ENCODE peak calls at places on chromosomes 2 and 18, in seven cellular contexts. I, J, E, G, B, U and Y are unnamed samples. For H3K9me3, the result is how much of the 10 kb centered on the place peaks cover.

GRCh38 chr2:85246348-85246747 is 81.4 kb downstream of the TGOLN2 start:
- DNase-seq in I (no peak), J (no peak), E (no peak), G (no peak), B (no peak), U (no peak), Y (no peak)

GRCh38 chr2:234329202-234329930 is 167.5 kb downstream of the ARL4C start:
- DNase-seq in I (peak), J (no peak), E (no peak), G (no peak), B (peak), U (no peak), Y (no peak)

GRCh38 chr2:85811173-85811849 is 57.5 kb downstream of the ATOH8 start:
- DNase-seq in I (no peak), J (peak), E (peak), G (no peak), B (peak), U (peak), Y (peak)

GRCh38 chr2:146652311-146652710 is 1192.5 kb upstream of the ACVR2A start:
- DNase-seq in I (peak), J (no peak), E (no peak), G (no peak), B (peak), U (no peak), Y (peak)

GRCh38 chr2:42935692-42936631 is 143.6 kb upstream of the HAAO start:
- DNase-seq in I (no peak), J (no peak), E (no peak), G (no peak), B (no peak), U (peak), Y (no peak)

GRCh38 chr18:61597321-61597720 is 264.1 kb downstream of the CDH20 start:
- DNase-seq in I (no peak), J (no peak), E (no peak), G (no peak), B (no peak), U (no peak), Y (no peak)

GRCh38 chr18:34866739-34867138 is 156.6 kb downstream of the DTNA start:
- DNase-seq in I (no peak), J (no peak), E (peak), G (no peak), B (no peak), U (peak), Y (no peak)

GRCh38 chr2:30233142-30233961 is 2.0 kb downstream of the LBH start:
- DNase-seq in I (no peak), J (no peak), E (no peak), G (no peak), B (no peak), U (peak), Y (no peak)

GRCh38 chr2:191917967-191918651 is 71.2 kb upstream of the CAVIN2 start:
- DNase-seq in I (no peak), J (peak), E (peak), G (no peak), B (no peak), U (no peak), Y (peak)

GRCh38 chr2:71154798-71155197 is 24.4 kb downstream of the MPHOSPH10 start:
- DNase-seq in I (peak), J (no peak), E (no peak), G (no peak), B (no peak), U (peak), Y (no peak)

GRCh38 chr2:204282525-204282924 is 262.8 kb upstream of the PARD3B start:
- DNase-seq in I (peak), J (no peak), E (no peak), G (no peak), B (peak), U (no peak), Y (no peak)

GRCh38 chr2:120863661-120864320 is 128.1 kb downstream of the GLI2 start:
- DNase-seq in I (peak), J (no peak), E (peak), G (no peak), B (peak), U (peak), Y (peak)

GRCh38 chr18:59015531-59016152 is 124.0 kb upstream of the SEC11C start:
- DNase-seq in I (no peak), J (no peak), E (no peak), G (no peak), B (no peak), U (no peak), Y (no peak)

GRCh38 chr18:35178260-35178659 is 62.6 kb upstream of the ZNF397 start:
- DNase-seq in I (peak), J (no peak), E (peak), G (no peak), B (peak), U (no peak), Y (peak)

GRCh38 chr18:21741511-21742322 is 1.1 kb downstream of the MIB1 start:
- DNase-seq in I (peak), J (peak), E (no peak), G (no peak), B (no peak), U (no peak), Y (peak)

GRCh38 chr2:179332903-179333302 is 68.3 kb upstream of the SESTD1 start:
- DNase-seq in I (peak), J (no peak), E (peak), G (no peak), B (peak), U (peak), Y (no peak)

GRCh38 chr2:932320-933221 is 18.1 kb upstream of the SNTG2 start:
- DNase-seq in I (no peak), J (no peak), E (no peak), G (no peak), B (no peak), U (no peak), Y (no peak)

GRCh38 chr2:98134138-98134537 is 47.2 kb downstream of the VWA3B start:
- DNase-seq in I (no peak), J (peak), E (peak), G (no peak), B (peak), U (no peak), Y (no peak)

GRCh38 chr2:12965540-12966269 is 249.0 kb downstream of the TRIB2 start:
- DNase-seq in I (peak), J (no peak), E (peak), G (peak), B (peak), U (no peak), Y (no peak)

GRCh38 chr18:13267517-13267916 is 49.0 kb downstream of the LDLRAD4 start:
- DNase-seq in I (no peak), J (no peak), E (no peak), G (no peak), B (no peak), U (no peak), Y (no peak)

GRCh38 chr2:142796161-142796560 is 81.3 kb upstream of the KYNU start:
- DNase-seq in I (no peak), J (no peak), E (peak), G (no peak), B (no peak), U (no peak), Y (no peak)

GRCh38 chr2:234290671-234291070 is 206.2 kb downstream of the ARL4C start:
- DNase-seq in I (no peak), J (no peak), E (no peak), G (no peak), B (no peak), U (no peak), Y (no peak)

GRCh38 chr2:233124449-233125080 is 64.4 kb downstream of the INPP5D start:
- DNase-seq in I (no peak), J (no peak), E (no peak), G (no peak), B (no peak), U (no peak), Y (no peak)

GRCh38 chr2:56184500-56184996 is 758 bp downstream of the CCDC85A start:
- DNase-seq in I (peak), J (no peak), E (peak), G (no peak), B (peak), U (no peak), Y (peak)

GRCh38 chr2:98308532-98308931 is 37.7 kb upstream of the CNGA3 start:
- DNase-seq in I (no peak), J (no peak), E (no peak), G (no peak), B (no peak), U (no peak), Y (no peak)

GRCh38 chr18:3345452-3345851 is 83.5 kb downstream of the MYL12B start:
- DNase-seq in I (peak), J (no peak), E (peak), G (no peak), B (no peak), U (no peak), Y (no peak)

GRCh38 chr2:16321256-16321655 is 344.4 kb downstream of the CYRIA start:
- DNase-seq in I (no peak), J (no peak), E (no peak), G (no peak), B (no peak), U (no peak), Y (no peak)

GRCh38 chr2:72153924-72154323 is 6.3 kb upstream of the CYP26B1 start:
- DNase-seq in I (no peak), J (no peak), E (no peak), G (no peak), B (no peak), U (peak), Y (no peak)

GRCh38 chr2:135985826-135986393 is 484 bp upstream of the DARS1 start:
- DNase-seq in I (no peak), J (no peak), E (no peak), G (no peak), B (no peak), U (no peak), Y (no peak)

GRCh38 chr18:30945769-30946168 is 96.8 kb downstream of the DSC3 start:
- DNase-seq in I (peak), J (no peak), E (no peak), G (no peak), B (no peak), U (no peak), Y (no peak)

GRCh38 chr2:138356178-138356577 is 145.4 kb upstream of the SPOPL start:
- DNase-seq in I (peak), J (no peak), E (peak), G (no peak), B (peak), U (no peak), Y (no peak)

GRCh38 chr2:46954951-46955571 is 39.5 kb upstream of the MCFD2 start:
- DNase-seq in I (peak), J (peak), E (peak), G (peak), B (peak), U (peak), Y (peak)

GRCh38 chr2:45993476-45993991 is 303.7 kb upstream of the EPAS1 start:
- DNase-seq in I (peak), J (peak), E (peak), G (peak), B (peak), U (peak), Y (peak)

GRCh38 chr2:191486584-191487320 is 191.2 kb upstream of the NABP1 start:
- DNase-seq in I (peak), J (no peak), E (peak), G (peak), B (peak), U (peak), Y (peak)

GRCh38 chr2:241894056-241894641 is 24.6 kb downstream of the RTP5 start:
- DNase-seq in I (peak), J (no peak), E (no peak), G (no peak), B (no peak), U (peak), Y (no peak)

GRCh38 chr2:230847883-230848388 is 16.8 kb upstream of the ITM2C start:
- DNase-seq in I (peak), J (peak), E (peak), G (peak), B (peak), U (peak), Y (peak)

GRCh38 chr2:102499558-102499957 is 26.5 kb downstream of the SLC9A4 start:
- DNase-seq in I (no peak), J (no peak), E (no peak), G (no peak), B (no peak), U (no peak), Y (no peak)

GRCh38 chr2:102505290-102505689 is 32.3 kb downstream of the SLC9A4 start:
- DNase-seq in I (peak), J (no peak), E (no peak), G (no peak), B (no peak), U (no peak), Y (no peak)

GRCh38 chr2:102504833-102505232 is 31.8 kb downstream of the SLC9A4 start:
- DNase-seq in I (no peak), J (no peak), E (no peak), G (no peak), B (no peak), U (no peak), Y (no peak)

GRCh38 chr2:102498414-102498813 is 25.4 kb downstream of the SLC9A4 start:
- DNase-seq in I (no peak), J (no peak), E (no peak), G (no peak), B (no peak), U (no peak), Y (no peak)

GRCh38 chr2:102502576-102502975 is 29.6 kb downstream of the SLC9A4 start:
- DNase-seq in I (no peak), J (no peak), E (no peak), G (no peak), B (no peak), U (no peak), Y (no peak)
- H3K9me3 ChIP-seq in I (under half), J (under half), E (under half), G (under half), B (under half), U (under half), Y (under half)

DNA sequence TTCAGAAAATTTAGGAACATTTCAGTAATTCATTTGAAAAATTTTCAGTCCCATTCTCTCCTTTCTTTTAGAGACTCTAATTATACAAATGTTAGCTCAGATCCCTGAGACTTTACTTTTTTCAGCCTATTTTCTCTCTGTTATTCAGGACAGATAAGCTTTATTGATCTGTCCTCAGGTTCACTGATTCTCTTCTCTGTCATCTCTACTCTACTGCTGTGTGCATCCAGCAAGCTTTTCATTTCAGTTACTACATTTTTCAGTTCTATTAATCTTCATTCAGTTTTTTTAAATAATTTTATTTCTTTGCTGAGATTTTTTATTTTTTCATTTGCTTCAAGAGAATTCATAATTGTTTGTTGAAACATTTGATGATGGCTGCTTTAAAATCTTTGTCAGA is 22.1 kb upstream of the PIK3C3 start:
- DNase-seq in I (no peak), J (no peak), E (no peak), G (no peak), B (no peak), U (no peak), Y (no peak)
- H3K9me3 ChIP-seq in I (under half), J (under half), E (under half), G (under half), B (under half), U (under half), Y (under half)

GRCh38 chr18:44393406-44393805 is 287.3 kb upstream of the SETBP1 start:
- DNase-seq in I (no peak), J (no peak), E (no peak), G (no peak), B (no peak), U (no peak), Y (no peak)
- H3K9me3 ChIP-seq in I (under half), J (under half), E (under half), G (under half), B (under half), U (under half), Y (under half)

DNA sequence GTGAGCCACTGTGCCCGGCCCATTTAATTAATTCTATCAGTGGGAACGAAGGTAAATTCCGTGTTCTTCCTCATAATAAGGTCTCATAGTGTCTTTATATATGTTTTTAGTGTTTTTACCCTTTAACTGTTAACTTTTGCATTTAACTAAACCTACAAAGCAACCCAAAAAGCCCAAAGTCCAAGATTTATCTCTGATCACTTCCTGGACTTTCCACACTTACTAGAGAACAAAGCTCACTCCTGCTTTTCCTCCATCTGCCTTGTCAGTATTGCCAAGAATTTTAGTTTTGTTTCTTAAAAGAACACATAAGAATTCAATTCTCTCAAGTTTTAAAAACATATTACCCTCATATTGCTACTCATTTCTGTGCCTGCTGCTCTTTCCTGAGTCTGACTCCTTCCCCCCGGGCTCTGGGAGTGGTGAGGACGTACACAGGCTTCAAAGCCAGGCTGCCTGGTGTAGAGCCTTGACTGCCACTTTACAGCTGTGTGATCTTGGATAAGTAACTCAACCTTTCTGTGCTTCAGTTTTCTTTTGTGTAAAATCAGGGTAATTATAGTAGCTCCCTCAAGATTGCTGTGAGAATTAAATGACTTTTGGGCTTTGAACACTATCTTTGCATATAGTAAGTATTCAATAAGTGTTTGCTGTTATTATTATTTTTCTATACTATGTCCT is 24.9 kb upstream of the GPR155 start:
- DNase-seq in I (no peak), J (no peak), E (no peak), G (no peak), B (no peak), U (no peak), Y (no peak)
- H3K9me3 ChIP-seq in I (under half), J (under half), E (under half), G (under half), B (under half), U (under half), Y (under half)

GRCh38 chr2:133836220-133836619 is 268.0 kb upstream of the NCKAP5 start:
- DNase-seq in I (no peak), J (no peak), E (no peak), G (no peak), B (no peak), U (no peak), Y (no peak)
- H3K9me3 ChIP-seq in I (under half), J (under half), E (under half), G (under half), B (under half), U (under half), Y (under half)

GRCh38 chr2:173291412-173291811 is 63.3 kb upstream of the CDCA7 start:
- DNase-seq in I (peak), J (no peak), E (no peak), G (no peak), B (no peak), U (no peak), Y (no peak)

GRCh38 chr2:173300458-173300857 is 54.2 kb upstream of the CDCA7 start:
- DNase-seq in I (no peak), J (no peak), E (no peak), G (no peak), B (no peak), U (no peak), Y (no peak)

GRCh38 chr2:173298536-173299097 is 56.1 kb upstream of the CDCA7 start:
- DNase-seq in I (no peak), J (no peak), E (peak), G (no peak), B (no peak), U (no peak), Y (no peak)

GRCh38 chr2:173299764-173300163 is 54.9 kb upstream of the CDCA7 start:
- DNase-seq in I (no peak), J (no peak), E (no peak), G (no peak), B (no peak), U (no peak), Y (no peak)

DNA sequence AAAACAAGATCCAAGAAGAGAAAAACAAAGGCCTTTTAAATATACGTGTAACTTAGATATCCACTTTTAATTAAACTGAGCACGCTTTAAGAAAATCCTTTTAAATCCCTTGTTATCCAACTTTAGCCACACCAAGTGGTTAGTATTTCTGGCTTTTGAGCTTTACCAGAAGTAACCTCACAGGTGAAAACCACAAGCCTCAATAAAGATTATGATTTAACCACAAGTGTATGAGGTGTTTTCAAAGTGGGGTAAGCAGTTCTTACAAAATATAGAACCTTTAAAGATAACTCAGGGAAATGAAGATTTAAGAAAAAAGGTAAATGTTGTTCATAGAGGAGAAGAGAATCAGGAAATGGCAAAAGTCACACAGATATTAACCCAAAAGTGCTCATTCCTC is 58.4 kb upstream of the CDCA7 start:
- DNase-seq in I (peak), J (no peak), E (no peak), G (no peak), B (no peak), U (no peak), Y (no peak)
- H3K9me3 ChIP-seq in I (under half), J (under half), E (under half), G (under half), B (under half), U (under half), Y (under half)

GRCh38 chr2:20698916-20699613 is 32.1 kb downstream of the GDF7 start:
- DNase-seq in I (no peak), J (no peak), E (no peak), G (no peak), B (no peak), U (peak), Y (no peak)

GRCh38 chr2:20702563-20702962 is 35.6 kb downstream of the GDF7 start:
- DNase-seq in I (no peak), J (no peak), E (no peak), G (peak), B (peak), U (no peak), Y (no peak)

GRCh38 chr2:20693317-20693716 is 26.4 kb downstream of the GDF7 start:
- DNase-seq in I (no peak), J (no peak), E (no peak), G (no peak), B (no peak), U (no peak), Y (no peak)

GRCh38 chr2:20692081-20692480 is 25.1 kb downstream of the GDF7 start:
- DNase-seq in I (no peak), J (no peak), E (no peak), G (no peak), B (no peak), U (no peak), Y (no peak)

GRCh38 chr2:20697322-20697934 is 30.5 kb downstream of the GDF7 start:
- DNase-seq in I (no peak), J (no peak), E (no peak), G (no peak), B (no peak), U (no peak), Y (no peak)
- H3K9me3 ChIP-seq in I (under half), J (under half), E (under half), G (under half), B (under half), U (under half), Y (under half)

GRCh38 chr2:4168834-4169233 is 465.5 kb downstream of the DCDC2C start:
- DNase-seq in I (no peak), J (no peak), E (no peak), G (no peak), B (no peak), U (no peak), Y (no peak)
- H3K9me3 ChIP-seq in I (under half), J (under half), E (under half), G (under half), B (under half), U (under half), Y (under half)

GRCh38 chr2:196131384-196131861 is 40.0 kb downstream of the STK17B start:
- DNase-seq in I (peak), J (peak), E (peak), G (no peak), B (no peak), U (peak), Y (peak)
- H3K9me3 ChIP-seq in I (under half), J (under half), E (under half), G (under half), B (under half), U (under half), Y (under half)